ENCODE peak calls at places on chromosomes 7 and 10, in seven cellular contexts. N, V, P, O, B, M and L are unnamed samples.

GRCh38 chr7:79507161-79507560 is 53.7 kb upstream of the MAGI2 start:
- DNase-seq in V (peak; percentile 40), N (no peak), B (no peak), O (no peak), P (no peak), M (no peak), L (no peak)

GRCh38 chr7:11742496-11742895 is 89.5 kb downstream of the THSD7A start:
- DNase-seq in O (no peak), V (no peak), N (no peak), P (no peak), B (no peak), M (no peak), L (no peak)

GRCh38 chr7:43522406-43523156 is 60.3 kb upstream of the STK17A start:
- DNase-seq in V (no peak), M (no peak), N (no peak), B (no peak), P (no peak), O (no peak), L (no peak)

GRCh38 chr7:43232376-43232775 is 119.9 kb downstream of the HECW1 start:
- DNase-seq in V (no peak), P (no peak), B (no peak), N (no peak), M (no peak), O (no peak), L (no peak)

GRCh38 chr10:99207340-99207739 is 28.3 kb downstream of the HPSE2 start:
- DNase-seq in B (no peak), M (no peak), N (no peak), P (no peak), O (no peak), V (no peak), L (no peak)

GRCh38 chr10:110226926-110227641 is 19.7 kb downstream of the MXI1 start:
- DNase-seq in V (peak; percentile 59), M (peak; percentile 84), N (peak; percentile 70), P (peak; percentile 88), O (peak; percentile 81), B (peak; percentile 33), L (peak; percentile 86)

GRCh38 chr10:47111329-47111862 is 188.6 kb upstream of the GDF10 start:
- DNase-seq in P (no peak), O (no peak), N (peak; percentile 59), B (no peak), M (no peak), V (no peak), L (no peak)

GRCh38 chr10:66176772-66177171 is 749.1 kb upstream of the LRRTM3 start:
- DNase-seq in M (no peak), V (no peak), N (no peak), P (no peak), O (no peak), B (no peak), L (no peak)

GRCh38 chr10:110912374-110912773 is 6.6 kb downstream of the BBIP1 start:
- DNase-seq in O (no peak), N (no peak), B (no peak), V (no peak), M (no peak), P (no peak), L (no peak)

GRCh38 chr7:144866189-144866588 is 30.3 kb upstream of the TPK1 start:
- DNase-seq in N (no peak), O (no peak), P (no peak), M (no peak), V (no peak), B (no peak), L (no peak)

GRCh38 chr7:128869138-128869943 is 6.7 kb downstream of the ATP6V1F start:
- DNase-seq in O (peak; percentile 40), V (peak; percentile 79), P (peak; percentile 81), M (peak; percentile 41), B (peak; percentile 68), N (peak; percentile 63), L (peak; percentile 69)

GRCh38 chr10:5373891-5374611 is 9.3 kb downstream of the UCN3 start:
- DNase-seq in B (no peak), P (no peak), O (no peak), N (no peak), M (no peak), V (no peak), L (no peak)

GRCh38 chr10:68811367-68812009 is 15.8 kb upstream of the STOX1 start:
- DNase-seq in M (no peak), B (no peak), O (peak; percentile 73), V (no peak), P (no peak), N (no peak), L (no peak)

GRCh38 chr10:71708301-71708703 is 11.3 kb downstream of the C10orf105 start:
- DNase-seq in V (peak; percentile 88), B (peak; percentile 73), O (peak; percentile 49), P (peak; percentile 84), N (peak; percentile 88), M (peak; percentile 50), L (peak; percentile 78)

GRCh38 chr7:29331163-29331562 is 136.6 kb downstream of the CHN2 start:
- DNase-seq in O (no peak), P (no peak), V (no peak), B (no peak), M (no peak), N (no peak), L (no peak)

GRCh38 chr10:24382596-24382978 is 173.6 kb downstream of the KIAA1217 start:
- DNase-seq in M (no peak), N (no peak), B (no peak), P (peak; percentile 33), O (no peak), V (no peak), L (no peak)

GRCh38 chr10:67925449-67926005 is 41.1 kb downstream of the SIRT1 start:
- DNase-seq in P (no peak), O (no peak), N (no peak), B (no peak), V (no peak), M (no peak), L (no peak)

GRCh38 chr10:81575007-81575406 is 300.0 kb upstream of the NRG3 start:
- DNase-seq in O (no peak), B (no peak), V (no peak), M (no peak), P (no peak), N (no peak), L (no peak)

GRCh38 chr7:120360918-120361317 is 87.9 kb downstream of the KCND2 start:
- DNase-seq in O (no peak), N (no peak), M (no peak), P (peak; percentile 6), V (no peak), B (no peak), L (peak; percentile 9)

GRCh38 chr10:46222364-46222935 is 64.3 kb upstream of the ANTXRL start:
- DNase-seq in N (no peak), M (no peak), V (no peak), B (no peak), O (no peak), P (no peak), L (no peak)

GRCh38 chr10:112963835-112964234 is 13.8 kb downstream of the TCF7L2 start:
- DNase-seq in B (no peak), M (no peak), N (no peak), V (peak; percentile 27), O (no peak), P (no peak), L (no peak)

GRCh38 chr10:77195101-77195500 is 442.5 kb downstream of the KCNMA1 start:
- DNase-seq in B (no peak), P (no peak), V (no peak), N (no peak), O (no peak), M (no peak), L (no peak)

GRCh38 chr7:116802784-116803183 is 59.6 kb upstream of the CAPZA2 start:
- DNase-seq in B (peak; percentile 48), N (no peak), M (peak; percentile 26), V (peak; percentile 43), P (peak; percentile 46), O (no peak), L (peak; percentile 33)

DNA sequence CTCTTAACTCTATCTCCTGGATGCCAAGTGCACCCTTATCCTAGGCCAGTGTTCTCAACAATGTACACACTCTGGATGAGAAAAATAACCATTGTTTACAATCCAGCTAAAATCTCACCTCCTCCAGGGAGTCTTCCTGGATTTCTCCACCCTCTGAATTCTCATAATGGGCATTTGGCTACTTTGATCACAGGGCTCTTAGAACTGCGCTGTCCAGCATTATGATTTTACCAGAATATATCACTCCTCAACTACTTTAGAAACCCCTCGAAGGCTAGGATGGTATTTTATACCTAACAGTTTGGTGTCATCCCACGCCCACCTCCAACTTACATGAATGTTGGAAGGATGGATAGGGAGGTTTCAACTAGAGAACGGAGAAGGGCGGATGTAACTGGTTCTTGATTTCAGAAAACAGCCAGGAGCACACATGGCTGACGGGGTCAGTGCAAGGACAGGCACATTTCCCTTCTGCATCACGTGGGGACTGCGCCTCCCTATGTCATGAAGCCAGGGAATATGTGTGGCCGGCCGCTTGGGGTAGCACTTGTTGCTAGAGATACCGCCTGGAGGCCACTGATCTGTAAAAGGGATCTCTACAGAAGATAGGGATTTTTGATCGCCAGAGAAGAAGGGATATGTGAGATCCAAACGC is 1.2 kb upstream of the ATP6V0E2 start:
- DNase-seq in N (peak; percentile 74), M (peak; percentile 87), V (peak; percentile 82), B (peak; percentile 43), P (peak; percentile 69), O (peak; percentile 74), L (peak; percentile 56)
- TF ChIP-seq CTCF in N (peak; percentile 28), M (no peak), V (peak; percentile 26), B (no peak), P (peak; percentile 14), O (peak; percentile 16), L (peak; percentile 10)

DNA sequence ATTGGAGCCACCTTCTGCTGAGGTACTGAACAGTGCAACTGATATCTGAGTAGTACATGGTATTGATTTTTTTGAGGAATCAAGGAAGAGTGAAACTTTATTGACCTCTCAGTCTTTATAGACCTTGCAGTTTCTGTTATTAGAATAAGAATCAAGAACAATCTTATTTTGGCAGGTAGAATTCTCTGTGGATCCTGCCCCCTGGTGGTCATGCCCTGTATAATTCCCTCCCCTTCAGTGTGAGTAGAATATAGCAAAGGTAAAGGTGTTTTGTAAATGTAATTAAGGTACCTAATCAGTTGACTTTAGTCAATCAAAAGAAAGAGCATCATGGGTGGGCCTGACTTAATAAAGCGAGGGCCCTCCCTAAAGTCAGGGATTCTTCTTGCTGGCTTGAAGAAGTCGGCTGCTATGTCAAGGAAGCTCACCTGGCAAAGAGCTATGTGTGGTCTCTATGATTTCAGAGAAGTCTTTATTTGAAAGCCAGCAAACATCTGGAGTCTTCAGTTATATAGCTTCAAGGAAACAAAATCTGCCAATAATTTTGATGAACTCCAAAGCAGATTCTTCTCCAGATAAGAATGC is 142.8 kb downstream of the LSM5 start:
- DNase-seq in B (peak; percentile 67), M (peak; percentile 17), N (no peak), V (peak; percentile 43), P (peak; percentile 35), O (no peak), L (peak; percentile 25)
- TF ChIP-seq CTCF in B (peak; percentile 88), M (peak; percentile 58), N (peak; percentile 76), V (peak; percentile 68), P (peak; percentile 57), O (no peak), L (peak; percentile 49)

GRCh38 chr7:7706556-7706955 is 11.9 kb downstream of the RPA3 start:
- DNase-seq in N (no peak), O (no peak), V (no peak), P (no peak), M (no peak), B (no peak), L (no peak)
- TF ChIP-seq CTCF in N (no peak), O (no peak), V (no peak), P (no peak), M (no peak), B (no peak), L (no peak)

DNA sequence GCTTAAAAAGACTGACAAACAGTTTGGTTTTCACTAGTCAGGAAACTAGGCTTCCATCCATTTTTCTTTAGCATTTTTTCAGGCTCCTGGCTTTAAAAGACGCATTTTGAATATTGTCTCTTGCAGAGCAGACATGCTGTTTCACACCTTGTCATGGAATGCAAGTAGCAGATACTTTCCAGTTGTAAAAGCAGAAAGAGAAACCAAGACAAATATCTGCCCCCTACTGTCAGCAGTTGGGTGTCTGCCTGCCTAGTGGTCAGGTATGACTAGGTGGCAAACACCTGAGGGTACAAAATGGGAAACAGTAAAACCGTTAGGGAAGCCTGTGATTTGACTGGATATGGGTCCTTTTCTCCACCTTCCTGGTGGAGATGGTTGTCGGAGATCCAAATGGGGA is 139.8 kb downstream of the CCDC71L start:
- DNase-seq in O (no peak), M (no peak), B (peak; percentile 19), P (peak; percentile 26), N (peak; percentile 32), V (peak; percentile 11), L (peak; percentile 15)
- TF ChIP-seq CTCF in O (no peak), M (no peak), B (no peak), P (peak; percentile 15), N (peak; percentile 54), V (no peak), L (no peak)